ENCODE peak calls at places on chromosomes 6 and 20, in ten cellular contexts. One of them, this sample, is unnamed.
A peak's percentile ranks its signal among the peaks of the same experiment; 100 is the strongest.

GRCh38 chr6:170545405-170545804 is 7.7 kb downstream of the PSMB1 start:
- DNase-seq in CD4-positive, CD25-positive, alpha-beta regulatory T cell: no peak
- DNase-seq in right cardiac atrium: no peak
- DNase-seq in mesenchymal stem cell: peak; percentile 50
- DNase-seq in colonic mucosa: no peak
- DNase-seq in esophagus squamous epithelium: no peak
- DNase-seq in PC-3: no peak
- DNase-seq in Peyer's patch: no peak
- DNase-seq in small intestine: no peak
- DNase-seq in mesendoderm: no peak
- DNase-seq in this sample: no peak

GRCh38 chr6:36607782-36608386 is 13.7 kb downstream of the SRSF3 start:
- DNase-seq in PC-3: no peak
- DNase-seq in CD4-positive, CD25-positive, alpha-beta regulatory T cell: no peak
- DNase-seq in Peyer's patch: peak; percentile 41
- DNase-seq in colonic mucosa: no peak
- DNase-seq in right cardiac atrium: no peak
- DNase-seq in esophagus squamous epithelium: no peak
- DNase-seq in small intestine: no peak
- DNase-seq in mesendoderm: no peak
- DNase-seq in mesenchymal stem cell: no peak
- DNase-seq in this sample: peak; percentile 15

GRCh38 chr20:25061821-25062530 is 4.0 kb upstream of the ACSS1 start:
- DNase-seq in small intestine: no peak
- DNase-seq in Peyer's patch: peak; percentile 41
- DNase-seq in mesendoderm: no peak
- DNase-seq in right cardiac atrium: no peak
- DNase-seq in colonic mucosa: no peak
- DNase-seq in PC-3: no peak
- DNase-seq in CD4-positive, CD25-positive, alpha-beta regulatory T cell: no peak
- DNase-seq in mesenchymal stem cell: no peak
- DNase-seq in esophagus squamous epithelium: no peak
- DNase-seq in this sample: peak; percentile 12

GRCh38 chr6:139369068-139369467 is 5.4 kb downstream of the CITED2 start:
- DNase-seq in mesenchymal stem cell: peak; percentile 36
- DNase-seq in esophagus squamous epithelium: no peak
- DNase-seq in Peyer's patch: no peak
- DNase-seq in colonic mucosa: no peak
- DNase-seq in mesendoderm: peak; percentile 96
- DNase-seq in CD4-positive, CD25-positive, alpha-beta regulatory T cell: no peak
- DNase-seq in right cardiac atrium: no peak
- DNase-seq in PC-3: no peak
- DNase-seq in small intestine: no peak
- DNase-seq in this sample: no peak

GRCh38 chr6:3252369-3252768 is 6.4 kb upstream of the PSMG4 start:
- DNase-seq in colonic mucosa: no peak
- DNase-seq in Peyer's patch: no peak
- DNase-seq in CD4-positive, CD25-positive, alpha-beta regulatory T cell: no peak
- DNase-seq in right cardiac atrium: no peak
- DNase-seq in mesendoderm: no peak
- DNase-seq in mesenchymal stem cell: no peak
- DNase-seq in esophagus squamous epithelium: no peak
- DNase-seq in small intestine: no peak
- DNase-seq in PC-3: no peak
- DNase-seq in this sample: no peak

GRCh38 chr20:19254956-19255355 is 42.5 kb downstream of the SLC24A3 start:
- DNase-seq in Peyer's patch: no peak
- DNase-seq in mesendoderm: peak; percentile 16
- DNase-seq in CD4-positive, CD25-positive, alpha-beta regulatory T cell: no peak
- DNase-seq in mesenchymal stem cell: no peak
- DNase-seq in small intestine: no peak
- DNase-seq in colonic mucosa: no peak
- DNase-seq in right cardiac atrium: no peak
- DNase-seq in PC-3: no peak
- DNase-seq in esophagus squamous epithelium: no peak
- DNase-seq in this sample: no peak

GRCh38 chr20:23386304-23387117 is 24.5 kb downstream of the GZF1 start:
- DNase-seq in right cardiac atrium: no peak
- DNase-seq in colonic mucosa: no peak
- DNase-seq in mesenchymal stem cell: no peak
- DNase-seq in small intestine: peak; percentile 76
- DNase-seq in Peyer's patch: no peak
- DNase-seq in esophagus squamous epithelium: no peak
- DNase-seq in CD4-positive, CD25-positive, alpha-beta regulatory T cell: no peak
- DNase-seq in mesendoderm: no peak
- DNase-seq in PC-3: no peak
- DNase-seq in this sample: no peak

GRCh38 chr6:165096868-165097267 is 212.5 kb downstream of the C6orf118 start:
- DNase-seq in mesendoderm: no peak
- DNase-seq in Peyer's patch: no peak
- DNase-seq in small intestine: no peak
- DNase-seq in CD4-positive, CD25-positive, alpha-beta regulatory T cell: no peak
- DNase-seq in PC-3: no peak
- DNase-seq in mesenchymal stem cell: no peak
- DNase-seq in esophagus squamous epithelium: no peak
- DNase-seq in colonic mucosa: no peak
- DNase-seq in right cardiac atrium: no peak
- DNase-seq in this sample: no peak

GRCh38 chr6:1796706-1797529 is 187.2 kb downstream of the FOXC1 start:
- DNase-seq in mesenchymal stem cell: no peak
- DNase-seq in PC-3: no peak
- DNase-seq in Peyer's patch: no peak
- DNase-seq in esophagus squamous epithelium: no peak
- DNase-seq in colonic mucosa: no peak
- DNase-seq in right cardiac atrium: no peak
- DNase-seq in CD4-positive, CD25-positive, alpha-beta regulatory T cell: peak; percentile 7
- DNase-seq in small intestine: peak; percentile 37
- DNase-seq in mesendoderm: no peak
- DNase-seq in this sample: no peak

GRCh38 chr6:53873922-53874321 is 79.1 kb downstream of the LRRC1 start:
- DNase-seq in PC-3: no peak
- DNase-seq in small intestine: no peak
- DNase-seq in right cardiac atrium: no peak
- DNase-seq in CD4-positive, CD25-positive, alpha-beta regulatory T cell: no peak
- DNase-seq in esophagus squamous epithelium: no peak
- DNase-seq in mesenchymal stem cell: no peak
- DNase-seq in colonic mucosa: no peak
- DNase-seq in Peyer's patch: no peak
- DNase-seq in mesendoderm: no peak
- DNase-seq in this sample: no peak

GRCh38 chr6:98946877-98947410 is 802 bp downstream of the FBXL4 start:
- DNase-seq in mesendoderm: peak; percentile 3
- DNase-seq in PC-3: peak; percentile 43
- DNase-seq in colonic mucosa: peak; percentile 50
- DNase-seq in right cardiac atrium: peak; percentile 73
- DNase-seq in Peyer's patch: peak; percentile 71
- DNase-seq in small intestine: peak; percentile 41
- DNase-seq in CD4-positive, CD25-positive, alpha-beta regulatory T cell: peak; percentile 72
- DNase-seq in mesenchymal stem cell: no peak
- DNase-seq in esophagus squamous epithelium: no peak
- DNase-seq in this sample: peak; percentile 44

GRCh38 chr20:33668791-33669155 is 2.0 kb downstream of the ACTL10 start:
- DNase-seq in right cardiac atrium: no peak
- DNase-seq in colonic mucosa: no peak
- DNase-seq in PC-3: no peak
- DNase-seq in CD4-positive, CD25-positive, alpha-beta regulatory T cell: no peak
- DNase-seq in mesenchymal stem cell: no peak
- DNase-seq in small intestine: no peak
- DNase-seq in Peyer's patch: no peak
- DNase-seq in mesendoderm: no peak
- DNase-seq in esophagus squamous epithelium: no peak
- DNase-seq in this sample: no peak
- H3K4me1 ChIP-seq in right cardiac atrium: no peaks in the 10 kb centered on the region
- H3K4me1 ChIP-seq in colonic mucosa: peaks cover 26% of the 10 kb centered on the region
- H3K4me1 ChIP-seq in PC-3: peaks cover 30% of the 10 kb centered on the region
- H3K4me1 ChIP-seq in CD4-positive, CD25-positive, alpha-beta regulatory T cell: peaks cover 52% of the 10 kb centered on the region
- H3K4me1 ChIP-seq in mesenchymal stem cell: peaks cover 61% of the 10 kb centered on the region
- H3K4me1 ChIP-seq in small intestine: no peaks in the 10 kb centered on the region
- H3K4me1 ChIP-seq in Peyer's patch: peaks cover 50% of the 10 kb centered on the region
- H3K4me1 ChIP-seq in mesendoderm: peaks cover 12% of the 10 kb centered on the region
- H3K4me1 ChIP-seq in esophagus squamous epithelium: peaks cover 36% of the 10 kb centered on the region
- H3K4me1 ChIP-seq in this sample: peaks cover 18% of the 10 kb centered on the region

GRCh38 chr6:5994999-5995698 is 11.6 kb downstream of the NRN1 start:
- DNase-seq in small intestine: no peak
- DNase-seq in mesendoderm: peak; percentile 4
- DNase-seq in Peyer's patch: no peak
- DNase-seq in right cardiac atrium: no peak
- DNase-seq in colonic mucosa: no peak
- DNase-seq in PC-3: no peak
- DNase-seq in esophagus squamous epithelium: no peak
- DNase-seq in CD4-positive, CD25-positive, alpha-beta regulatory T cell: no peak
- DNase-seq in mesenchymal stem cell: no peak
- DNase-seq in this sample: no peak
- H3K4me1 ChIP-seq in small intestine: peaks cover 7% of the 10 kb centered on the region
- H3K4me1 ChIP-seq in mesendoderm: peaks cover 11% of the 10 kb centered on the region
- H3K4me1 ChIP-seq in Peyer's patch: peaks cover 39% of the 10 kb centered on the region
- H3K4me1 ChIP-seq in right cardiac atrium: no peaks in the 10 kb centered on the region
- H3K4me1 ChIP-seq in colonic mucosa: peaks cover 16% of the 10 kb centered on the region
- H3K4me1 ChIP-seq in PC-3: no peaks in the 10 kb centered on the region
- H3K4me1 ChIP-seq in esophagus squamous epithelium: peaks cover 30% of the 10 kb centered on the region
- H3K4me1 ChIP-seq in CD4-positive, CD25-positive, alpha-beta regulatory T cell: peaks cover 53% of the 10 kb centered on the region
- H3K4me1 ChIP-seq in mesenchymal stem cell: peaks cover 17% of the 10 kb centered on the region
- H3K4me1 ChIP-seq in this sample: peaks cover 5% of the 10 kb centered on the region

GRCh38 chr6:42988486-42989020 is 4.2 kb downstream of the PPP2R5D start:
- DNase-seq in mesenchymal stem cell: no peak
- DNase-seq in CD4-positive, CD25-positive, alpha-beta regulatory T cell: no peak
- DNase-seq in mesendoderm: peak; percentile 31
- DNase-seq in esophagus squamous epithelium: no peak
- DNase-seq in right cardiac atrium: peak; percentile 74
- DNase-seq in PC-3: peak; percentile 19
- DNase-seq in small intestine: no peak
- DNase-seq in colonic mucosa: no peak
- DNase-seq in Peyer's patch: no peak
- DNase-seq in this sample: no peak

GRCh38 chr6:42984924-42985475 is 630 bp downstream of the PPP2R5D start:
- DNase-seq in small intestine: no peak
- DNase-seq in PC-3: peak; percentile 30
- DNase-seq in esophagus squamous epithelium: no peak
- DNase-seq in CD4-positive, CD25-positive, alpha-beta regulatory T cell: peak; percentile 50
- DNase-seq in mesenchymal stem cell: peak; percentile 37
- DNase-seq in colonic mucosa: peak; percentile 33
- DNase-seq in mesendoderm: peak; percentile 51
- DNase-seq in Peyer's patch: no peak
- DNase-seq in right cardiac atrium: no peak
- DNase-seq in this sample: no peak

GRCh38 chr6:42987533-42988451 is 3.4 kb downstream of the PPP2R5D start:
- DNase-seq in colonic mucosa: no peak
- DNase-seq in right cardiac atrium: no peak
- DNase-seq in esophagus squamous epithelium: no peak
- DNase-seq in small intestine: no peak
- DNase-seq in Peyer's patch: no peak
- DNase-seq in PC-3: no peak
- DNase-seq in mesenchymal stem cell: no peak
- DNase-seq in CD4-positive, CD25-positive, alpha-beta regulatory T cell: no peak
- DNase-seq in mesendoderm: no peak
- DNase-seq in this sample: no peak

GRCh38 chr6:42981866-42982265 is 2.5 kb upstream of the PPP2R5D start:
- DNase-seq in esophagus squamous epithelium: no peak
- DNase-seq in colonic mucosa: no peak
- DNase-seq in right cardiac atrium: no peak
- DNase-seq in Peyer's patch: no peak
- DNase-seq in mesenchymal stem cell: no peak
- DNase-seq in small intestine: no peak
- DNase-seq in mesendoderm: no peak
- DNase-seq in CD4-positive, CD25-positive, alpha-beta regulatory T cell: no peak
- DNase-seq in PC-3: no peak
- DNase-seq in this sample: no peak

GRCh38 chr6:42984001-42984923 is at the start of gene PPP2R5D:
- DNase-seq in colonic mucosa: peak; percentile 98
- DNase-seq in esophagus squamous epithelium: peak; percentile 93
- DNase-seq in Peyer's patch: peak; percentile 99
- DNase-seq in mesendoderm: peak; percentile 100
- DNase-seq in mesenchymal stem cell: peak; percentile 100
- DNase-seq in PC-3: peak; percentile 99
- DNase-seq in CD4-positive, CD25-positive, alpha-beta regulatory T cell: peak; percentile 99
- DNase-seq in small intestine: peak; percentile 100
- DNase-seq in right cardiac atrium: peak; percentile 99
- DNase-seq in this sample: peak; percentile 95
- H3K4me1 ChIP-seq in colonic mucosa: peaks cover 18% of the 10 kb centered on the region
- H3K4me1 ChIP-seq in esophagus squamous epithelium: peaks cover 34% of the 10 kb centered on the region
- H3K4me1 ChIP-seq in Peyer's patch: peaks cover 53% of the 10 kb centered on the region
- H3K4me1 ChIP-seq in mesendoderm: peaks cover 2% of the 10 kb centered on the region
- H3K4me1 ChIP-seq in mesenchymal stem cell: peaks cover 19% of the 10 kb centered on the region
- H3K4me1 ChIP-seq in PC-3: peaks cover 32% of the 10 kb centered on the region
- H3K4me1 ChIP-seq in CD4-positive, CD25-positive, alpha-beta regulatory T cell: peaks cover 42% of the 10 kb centered on the region
- H3K4me1 ChIP-seq in small intestine: peaks cover 4% of the 10 kb centered on the region
- H3K4me1 ChIP-seq in right cardiac atrium: peaks cover 23% of the 10 kb centered on the region
- H3K4me1 ChIP-seq in this sample: peaks cover 15% of the 10 kb centered on the region

GRCh38 chr6:41705329-41705995 is 29.9 kb downstream of the TFEB start:
- DNase-seq in colonic mucosa: no peak
- DNase-seq in Peyer's patch: no peak
- DNase-seq in CD4-positive, CD25-positive, alpha-beta regulatory T cell: no peak
- DNase-seq in esophagus squamous epithelium: no peak
- DNase-seq in PC-3: no peak
- DNase-seq in mesendoderm: no peak
- DNase-seq in small intestine: no peak
- DNase-seq in right cardiac atrium: no peak
- DNase-seq in mesenchymal stem cell: no peak
- DNase-seq in this sample: no peak
- H3K4me1 ChIP-seq in colonic mucosa: peaks cover 19% of the 10 kb centered on the region
- H3K4me1 ChIP-seq in Peyer's patch: peaks cover 33% of the 10 kb centered on the region
- H3K4me1 ChIP-seq in CD4-positive, CD25-positive, alpha-beta regulatory T cell: peaks cover 37% of the 10 kb centered on the region
- H3K4me1 ChIP-seq in esophagus squamous epithelium: peaks cover 39% of the 10 kb centered on the region
- H3K4me1 ChIP-seq in PC-3: peaks cover 21% of the 10 kb centered on the region
- H3K4me1 ChIP-seq in mesendoderm: no peaks in the 10 kb centered on the region
- H3K4me1 ChIP-seq in small intestine: no peaks in the 10 kb centered on the region
- H3K4me1 ChIP-seq in right cardiac atrium: peaks cover 24% of the 10 kb centered on the region
- H3K4me1 ChIP-seq in mesenchymal stem cell: peaks cover 69% of the 10 kb centered on the region
- H3K4me1 ChIP-seq in this sample: peaks cover 1% of the 10 kb centered on the region

This sample was measured in ovary.